ENCODE peak calls at places on chromosome 9, in five cellular contexts. One of them, this sample, is unnamed. For H3K36me3 and H3K4me1, the result is how much of the 10 kb centered on the place peaks cover.

GRCh38 chr9:7782390-7783120 is 17.0 kb downstream of the DMAC1 start:
- DNase-seq in spleen: no peak
- DNase-seq in psoas muscle: no peak
- DNase-seq in gastrocnemius medialis: no peak
- DNase-seq in neuronal stem cell: no peak
- DNase-seq in this sample: no peak

GRCh38 chr9:34513567-34514214 is 9.1 kb downstream of the ENHO start:
- DNase-seq in spleen: no peak
- DNase-seq in psoas muscle: no peak
- DNase-seq in gastrocnemius medialis: no peak
- DNase-seq in neuronal stem cell: no peak
- DNase-seq in this sample: no peak

GRCh38 chr9:3760031-3760430 is 234.2 kb upstream of the RFX3 start:
- DNase-seq in spleen: no peak
- DNase-seq in psoas muscle: no peak
- DNase-seq in gastrocnemius medialis: no peak
- DNase-seq in neuronal stem cell: peak
- DNase-seq in this sample: no peak

GRCh38 chr9:71761938-71762353 is 6.4 kb downstream of the CEMIP2 start:
- DNase-seq in spleen: no peak
- DNase-seq in psoas muscle: no peak
- DNase-seq in gastrocnemius medialis: no peak
- DNase-seq in neuronal stem cell: no peak
- DNase-seq in this sample: no peak

GRCh38 chr9:89427621-89428221 is 70.2 kb downstream of the SEMA4D start:
- DNase-seq in spleen: peak
- DNase-seq in psoas muscle: no peak
- DNase-seq in gastrocnemius medialis: no peak
- DNase-seq in neuronal stem cell: no peak
- DNase-seq in this sample: no peak

GRCh38 chr9:93037476-93037971 is 21.0 kb upstream of the SUSD3 start:
- DNase-seq in spleen: peak
- DNase-seq in psoas muscle: no peak
- DNase-seq in gastrocnemius medialis: no peak
- DNase-seq in neuronal stem cell: no peak
- DNase-seq in this sample: no peak

GRCh38 chr9:134154262-134154701 is 10.1 kb downstream of the RNU6ATAC start:
- DNase-seq in spleen: no peak
- DNase-seq in psoas muscle: no peak
- DNase-seq in gastrocnemius medialis: no peak
- DNase-seq in neuronal stem cell: no peak
- DNase-seq in this sample: no peak

GRCh38 chr9:4604678-4605095 is 57.4 kb upstream of the PLPP6 start:
- DNase-seq in spleen: no peak
- DNase-seq in psoas muscle: no peak
- DNase-seq in gastrocnemius medialis: peak
- DNase-seq in neuronal stem cell: peak
- DNase-seq in this sample: peak

GRCh38 chr9:32775283-32775682 is 8.1 kb upstream of the TMEM215 start:
- DNase-seq in spleen: no peak
- DNase-seq in psoas muscle: no peak
- DNase-seq in gastrocnemius medialis: no peak
- DNase-seq in neuronal stem cell: no peak
- DNase-seq in this sample: no peak

GRCh38 chr9:84296146-84296843 is 44.3 kb downstream of the SLC28A3 start:
- DNase-seq in spleen: no peak
- DNase-seq in psoas muscle: no peak
- DNase-seq in gastrocnemius medialis: no peak
- DNase-seq in neuronal stem cell: no peak
- DNase-seq in this sample: no peak

GRCh38 chr9:109258619-109259321 is 62.1 kb downstream of the EPB41L4B start:
- DNase-seq in spleen: no peak
- DNase-seq in psoas muscle: no peak
- DNase-seq in gastrocnemius medialis: no peak
- DNase-seq in neuronal stem cell: peak
- DNase-seq in this sample: no peak

GRCh38 chr9:21392270-21392669 is 7.1 kb upstream of the IFNA2 start:
- DNase-seq in spleen: no peak
- DNase-seq in psoas muscle: no peak
- DNase-seq in gastrocnemius medialis: no peak
- DNase-seq in neuronal stem cell: no peak
- DNase-seq in this sample: no peak

GRCh38 chr9:113425072-113425471 is 14.5 kb downstream of the C9orf43 start:
- DNase-seq in spleen: no peak
- DNase-seq in psoas muscle: no peak
- DNase-seq in gastrocnemius medialis: no peak
- DNase-seq in neuronal stem cell: no peak
- DNase-seq in this sample: no peak

GRCh38 chr9:2810424-2811075 is 33.3 kb downstream of the PUM3 start:
- DNase-seq in spleen: no peak
- DNase-seq in psoas muscle: no peak
- DNase-seq in gastrocnemius medialis: no peak
- DNase-seq in neuronal stem cell: no peak
- DNase-seq in this sample: no peak

GRCh38 chr9:113875420-113875916 is 641 bp upstream of the ZNF618 start:
- DNase-seq in spleen: no peak
- DNase-seq in psoas muscle: no peak
- DNase-seq in gastrocnemius medialis: no peak
- DNase-seq in neuronal stem cell: no peak
- DNase-seq in this sample: no peak

GRCh38 chr9:84314306-84314705 is 26.3 kb downstream of the SLC28A3 start:
- DNase-seq in spleen: no peak
- DNase-seq in psoas muscle: no peak
- DNase-seq in gastrocnemius medialis: no peak
- DNase-seq in neuronal stem cell: no peak
- DNase-seq in this sample: no peak

GRCh38 chr9:113772121-113772885 is 103.8 kb upstream of the ZNF618 start:
- DNase-seq in spleen: no peak
- DNase-seq in psoas muscle: no peak
- DNase-seq in gastrocnemius medialis: no peak
- DNase-seq in neuronal stem cell: no peak
- DNase-seq in this sample: no peak

GRCh38 chr9:110183208-110184145 is 24.5 kb downstream of the C9orf152 start:
- DNase-seq in spleen: no peak
- DNase-seq in psoas muscle: no peak
- DNase-seq in gastrocnemius medialis: no peak
- DNase-seq in neuronal stem cell: peak
- DNase-seq in this sample: peak

GRCh38 chr9:130837002-130837511 is 2.0 kb downstream of the ABL1 start:
- DNase-seq in spleen: no peak
- DNase-seq in psoas muscle: no peak
- DNase-seq in gastrocnemius medialis: no peak
- DNase-seq in neuronal stem cell: no peak
- DNase-seq in this sample: no peak

GRCh38 chr9:2679011-2679410 is 38.3 kb upstream of the KCNV2 start:
- DNase-seq in spleen: no peak
- DNase-seq in psoas muscle: no peak
- DNase-seq in gastrocnemius medialis: peak
- DNase-seq in neuronal stem cell: no peak
- DNase-seq in this sample: no peak

GRCh38 chr9:76302947-76303550 is 91.2 kb downstream of the RFK start:
- DNase-seq in spleen: no peak
- DNase-seq in psoas muscle: no peak
- DNase-seq in gastrocnemius medialis: no peak
- DNase-seq in neuronal stem cell: peak
- DNase-seq in this sample: no peak

GRCh38 chr9:93533863-93534262 is 42.5 kb upstream of the PHF2 start:
- DNase-seq in spleen: no peak
- DNase-seq in psoas muscle: no peak
- DNase-seq in gastrocnemius medialis: no peak
- DNase-seq in neuronal stem cell: no peak
- DNase-seq in this sample: no peak

GRCh38 chr9:90025816-90026215 is 421.0 kb downstream of the GADD45G start:
- DNase-seq in spleen: peak
- DNase-seq in psoas muscle: no peak
- DNase-seq in gastrocnemius medialis: no peak
- DNase-seq in neuronal stem cell: no peak
- DNase-seq in this sample: peak

DNA sequence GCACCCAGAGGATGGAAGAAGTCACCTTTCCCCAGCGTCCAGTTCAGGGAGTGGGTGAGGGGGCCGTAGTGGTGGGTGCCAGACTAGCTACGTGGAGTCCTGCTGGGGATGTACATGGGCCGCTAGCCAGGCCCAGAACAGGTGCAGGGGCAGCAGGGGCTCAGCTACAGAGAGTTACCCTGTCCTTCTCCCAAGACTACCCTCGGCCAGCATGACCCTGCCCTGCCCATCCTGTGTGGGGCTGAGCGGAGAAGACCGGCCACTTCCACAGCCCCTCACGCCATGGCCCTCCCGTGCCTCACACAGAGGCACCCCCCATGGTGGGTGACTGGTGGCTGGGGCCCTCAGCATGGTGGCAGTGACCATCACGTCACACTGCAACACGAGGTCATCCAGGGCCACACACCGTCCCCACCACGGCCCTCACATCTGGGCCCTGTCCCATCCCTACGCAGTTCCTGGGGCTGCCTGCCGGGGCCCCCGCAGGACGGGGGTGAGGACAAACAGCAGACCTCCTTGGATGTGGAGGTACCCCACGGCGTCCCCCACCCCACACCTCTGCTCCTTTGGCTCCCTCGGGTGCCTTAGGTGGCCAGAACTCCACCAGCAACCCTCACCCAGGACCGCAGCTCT is 977 bp upstream of the DPP7 start:
- DNase-seq in spleen: no peak
- DNase-seq in psoas muscle: no peak
- DNase-seq in gastrocnemius medialis: no peak
- DNase-seq in neuronal stem cell: no peak
- DNase-seq in this sample: no peak
- H3K4me3 ChIP-seq in spleen: peak
- H3K4me3 ChIP-seq in psoas muscle: peak
- H3K4me3 ChIP-seq in gastrocnemius medialis: peak
- H3K4me3 ChIP-seq in neuronal stem cell: no peak
- H3K4me3 ChIP-seq in this sample: peak

DNA sequence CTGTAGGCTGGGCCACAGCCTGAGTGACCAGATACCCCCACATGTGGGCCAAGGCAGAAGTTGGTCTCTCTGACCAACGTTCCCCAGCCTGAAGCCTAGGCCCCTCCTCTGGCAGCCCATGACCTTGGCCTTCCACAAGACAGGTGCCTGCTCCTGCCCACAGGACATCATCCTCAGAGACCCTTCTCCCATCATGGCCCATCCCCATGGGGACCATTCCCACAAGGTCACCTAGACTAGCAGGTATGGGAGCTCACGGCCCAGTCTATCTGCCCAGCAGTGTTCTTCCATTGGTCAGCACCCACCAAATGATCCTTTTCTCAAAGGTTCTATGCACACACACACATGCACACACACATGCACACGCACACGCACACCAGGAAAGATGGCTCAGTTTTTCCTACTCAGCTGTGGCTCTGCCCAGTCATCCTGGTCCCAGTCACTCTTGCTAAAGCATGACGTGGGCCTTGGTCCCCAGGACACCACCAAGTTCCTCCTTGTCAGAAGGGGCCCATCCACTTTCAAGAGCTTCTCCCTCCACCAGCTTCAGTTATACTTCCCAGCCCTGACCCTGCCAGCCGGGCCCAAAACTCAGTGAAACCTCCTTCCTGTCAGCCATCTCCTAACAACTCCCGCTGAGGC is 65.4 kb downstream of the PAX5 start:
- DNase-seq in spleen: no peak
- DNase-seq in psoas muscle: no peak
- DNase-seq in gastrocnemius medialis: no peak
- DNase-seq in neuronal stem cell: no peak
- DNase-seq in this sample: no peak
- H3K36me3 ChIP-seq in spleen: under half
- H3K36me3 ChIP-seq in psoas muscle: under half
- H3K36me3 ChIP-seq in gastrocnemius medialis: under half
- H3K36me3 ChIP-seq in neuronal stem cell: under half
- H3K36me3 ChIP-seq in this sample: under half

GRCh38 chr9:106074006-106074405 is 379.7 kb downstream of the TMEM38B start:
- DNase-seq in spleen: no peak
- DNase-seq in psoas muscle: no peak
- DNase-seq in gastrocnemius medialis: no peak
- DNase-seq in neuronal stem cell: no peak
- DNase-seq in this sample: no peak
- H3K4me1 ChIP-seq in spleen: under half
- H3K4me1 ChIP-seq in psoas muscle: under half
- H3K4me1 ChIP-seq in gastrocnemius medialis: under half
- H3K4me1 ChIP-seq in neuronal stem cell: under half
- H3K4me1 ChIP-seq in this sample: under half

DNA sequence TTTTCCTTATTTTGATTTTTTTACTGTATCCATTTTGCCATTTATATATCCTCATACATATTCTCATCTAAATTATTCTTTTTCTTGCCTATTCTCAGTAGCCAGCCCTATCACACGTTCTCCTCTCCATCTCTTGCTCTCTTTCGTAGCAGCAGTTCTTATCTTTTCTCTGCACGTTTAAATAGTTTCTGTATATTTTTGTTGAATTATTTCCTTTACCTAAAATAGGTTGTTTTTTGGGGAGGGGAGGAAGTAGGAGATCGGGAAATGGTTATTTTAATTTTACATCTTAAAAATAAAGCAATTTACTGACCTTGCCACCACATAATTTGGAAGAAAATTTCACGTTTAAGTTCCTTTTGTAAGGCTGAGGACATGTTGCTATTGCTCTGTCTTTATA is 140.5 kb downstream of the GNAQ start:
- DNase-seq in spleen: no peak
- DNase-seq in psoas muscle: no peak
- DNase-seq in gastrocnemius medialis: no peak
- DNase-seq in neuronal stem cell: no peak
- DNase-seq in this sample: no peak
- H3K4me3 ChIP-seq in spleen: no peak
- H3K4me3 ChIP-seq in psoas muscle: no peak
- H3K4me3 ChIP-seq in gastrocnemius medialis: no peak
- H3K4me3 ChIP-seq in neuronal stem cell: no peak
- H3K4me3 ChIP-seq in this sample: no peak

DNA sequence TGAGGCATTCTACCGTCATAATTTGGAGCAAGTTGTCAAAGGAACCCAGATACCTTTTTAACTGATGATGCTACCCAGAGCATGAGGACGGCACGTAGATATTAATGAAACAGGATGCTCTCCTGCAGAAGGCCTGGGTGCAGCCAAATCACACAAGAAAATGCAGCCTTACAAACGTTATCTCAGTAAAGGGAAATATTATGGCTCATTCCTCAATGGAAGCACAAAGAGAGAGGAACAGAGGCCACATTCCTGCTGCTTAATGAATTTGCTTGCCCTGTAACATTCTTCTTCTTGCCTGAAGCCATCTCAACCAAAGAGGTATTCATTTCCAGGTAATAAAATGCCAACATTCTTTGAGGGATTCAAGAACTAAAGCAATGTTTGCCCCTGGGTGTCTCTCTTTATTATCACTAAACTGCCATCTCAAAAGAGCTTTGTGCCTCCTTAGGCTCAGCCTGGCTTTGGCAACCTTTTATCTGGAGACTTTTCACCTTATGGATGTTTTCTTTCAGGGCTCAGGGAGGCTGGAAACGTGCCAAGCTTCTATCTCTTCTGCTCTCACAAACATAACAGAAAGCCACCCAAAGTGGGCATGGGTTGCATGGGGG is 92.9 kb downstream of the TNC start:
- DNase-seq in spleen: no peak
- DNase-seq in psoas muscle: no peak
- DNase-seq in gastrocnemius medialis: no peak
- DNase-seq in neuronal stem cell: peak
- DNase-seq in this sample: peak
- H3K36me3 ChIP-seq in spleen: under half
- H3K36me3 ChIP-seq in psoas muscle: under half
- H3K36me3 ChIP-seq in gastrocnemius medialis: under half
- H3K36me3 ChIP-seq in neuronal stem cell: under half
- H3K36me3 ChIP-seq in this sample: under half

GRCh38 chr9:116282598-116282997 is 129.0 kb downstream of the PAPPA start:
- DNase-seq in spleen: no peak
- DNase-seq in psoas muscle: no peak
- DNase-seq in gastrocnemius medialis: no peak
- DNase-seq in neuronal stem cell: peak
- DNase-seq in this sample: no peak
- H3K4me1 ChIP-seq in spleen: under half
- H3K4me1 ChIP-seq in psoas muscle: under half
- H3K4me1 ChIP-seq in gastrocnemius medialis: under half
- H3K4me1 ChIP-seq in neuronal stem cell: under half
- H3K4me1 ChIP-seq in this sample: under half

This sample was measured in PC-9.